ENCODE peak calls at places on chromosome 16, in eight cellular contexts. H is right lobe of liver, U is ovary, B is Peyer's patch, T is uterus, Z is prostate gland, D is sigmoid colon, R is transverse colon. C is an unnamed sample.
A peak's percentile ranks its signal among the peaks of the same experiment; 100 is the strongest.

GRCh38 chr16:19733551-19733950 is 15.5 kb downstream of the IQCK start:
- DNase-seq in T (no peak), Z (no peak), U (no peak), H (no peak), D (no peak), R (no peak), B (no peak), C (no peak)

GRCh38 chr16:1469693-1470201 is 5.1 kb downstream of the CLCN7 start:
- DNase-seq in T (no peak), R (no peak), B (no peak), U (no peak), D (no peak), Z (no peak), H (no peak), C (no peak)

GRCh38 chr16:77599793-77600415 is 122.4 kb upstream of the NUDT7 start:
- DNase-seq in B (no peak), D (no peak), R (peak; percentile 11), H (no peak), U (no peak), T (no peak), Z (peak; percentile 11), C (peak; percentile 46)

GRCh38 chr16:23608194-23608593 is 12.1 kb upstream of the NDUFAB1 start:
- DNase-seq in H (no peak), T (no peak), U (no peak), B (no peak), R (no peak), D (no peak), Z (no peak), C (no peak)

GRCh38 chr16:72008424-72009216 is at the start of gene DHODH:
- DNase-seq in R (peak; percentile 98), H (peak; percentile 98), T (peak; percentile 97), U (peak; percentile 97), B (peak; percentile 98), D (peak; percentile 99), Z (peak; percentile 96), C (peak; percentile 98)

GRCh38 chr16:83308414-83308813 is 499.4 kb upstream of the HSBP1 start:
- DNase-seq in B (no peak), R (no peak), T (no peak), D (no peak), Z (no peak), H (no peak), U (no peak), C (no peak)

GRCh38 chr16:10744370-10745030 is 858 bp downstream of the NUBP1 start:
- DNase-seq in B (no peak), H (peak; percentile 28), R (no peak), U (peak; percentile 38), T (no peak), D (peak; percentile 77), Z (no peak), C (no peak)

GRCh38 chr16:85765767-85766166 is 14.9 kb upstream of the C16orf74 start:
- DNase-seq in R (no peak), Z (no peak), D (no peak), H (no peak), B (no peak), U (no peak), T (no peak), C (no peak)

GRCh38 chr16:51374346-51374745 is 223.3 kb upstream of the SALL1 start:
- DNase-seq in D (no peak), T (no peak), Z (no peak), B (no peak), U (no peak), H (no peak), R (no peak), C (no peak)

GRCh38 chr16:12611916-12612597 is 191.6 kb downstream of the CPPED1 start:
- DNase-seq in D (no peak), Z (no peak), H (no peak), U (no peak), B (no peak), T (no peak), R (no peak), C (no peak)

GRCh38 chr16:49931931-49932330 is 76.0 kb upstream of the ZNF423 start:
- DNase-seq in Z (no peak), D (peak; percentile 39), T (no peak), B (no peak), R (no peak), U (no peak), H (no peak), C (no peak)

GRCh38 chr16:2477327-2477726 is 2.4 kb downstream of the TBC1D24 start:
- DNase-seq in R (no peak), D (no peak), B (no peak), Z (no peak), U (no peak), H (no peak), T (no peak), C (no peak)

GRCh38 chr16:2475413-2476344 is 752 bp downstream of the TBC1D24 start:
- DNase-seq in U (no peak), T (no peak), D (no peak), R (peak; percentile 44), B (no peak), H (no peak), Z (no peak), C (no peak)

GRCh38 chr16:2474877-2475412 is at the start of gene TBC1D24:
- DNase-seq in D (peak; percentile 92), R (peak; percentile 90), H (peak; percentile 90), Z (peak; percentile 80), T (peak; percentile 86), B (peak; percentile 89), U (peak; percentile 92), C (peak; percentile 88)

GRCh38 chr16:2476741-2477140 is 1.8 kb downstream of the TBC1D24 start:
- DNase-seq in R (no peak), T (no peak), D (no peak), H (no peak), Z (no peak), U (no peak), B (no peak), C (no peak)

DNA sequence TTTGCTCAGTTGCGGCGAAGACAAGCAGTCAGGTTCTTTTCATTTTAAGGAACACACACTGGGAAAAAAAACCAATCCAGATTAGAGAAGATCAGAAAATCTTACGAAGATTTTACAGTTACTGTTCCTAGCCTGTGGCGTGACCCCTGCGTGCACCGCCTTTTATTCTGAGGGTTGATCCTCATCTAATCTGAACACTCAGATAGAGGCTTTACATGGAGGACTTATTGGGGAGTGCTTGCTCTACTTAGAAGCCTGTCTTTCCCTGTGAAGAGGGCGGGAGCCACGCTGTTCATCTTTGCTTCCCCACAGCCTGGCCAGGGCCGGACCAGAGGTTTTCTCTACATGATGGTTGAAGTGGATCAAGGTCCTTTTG is 1.4 kb downstream of the TBC1D24 start:
- DNase-seq in Z (no peak), T (no peak), H (no peak), D (no peak), U (no peak), B (no peak), R (no peak), C (no peak)
- H3K4me3 ChIP-seq in Z (peak overlapping the region; percentile 82), T (no peak overlapping the region), H (peak overlapping the region; percentile 66), D (no peak overlapping the region), U (no peak overlapping the region), B (no peak overlapping the region), R (no peak overlapping the region), C (no peak overlapping the region)

GRCh38 chr16:66486199-66486772 is 59.2 kb downstream of the BEAN1 start:
- DNase-seq in T (peak; percentile 7), H (no peak), U (peak; percentile 11), Z (no peak), B (no peak), D (peak; percentile 48), R (no peak), C (no peak)

GRCh38 chr16:66489818-66490217 is 60.1 kb downstream of the TK2 start:
- DNase-seq in H (no peak), U (peak; percentile 11), B (peak; percentile 34), R (no peak), D (peak; percentile 36), Z (no peak), T (peak; percentile 12), C (peak; percentile 9)

GRCh38 chr16:66489385-66489784 is 60.5 kb downstream of the TK2 start:
- DNase-seq in R (no peak), H (no peak), T (peak; percentile 3), B (peak; percentile 7), U (peak; percentile 7), D (peak; percentile 5), Z (no peak), C (no peak)

GRCh38 chr16:66486773-66487579 is 59.9 kb downstream of the BEAN1 start:
- DNase-seq in R (no peak), B (no peak), H (no peak), U (peak; percentile 34), T (peak; percentile 20), D (peak; percentile 65), Z (no peak), C (peak; percentile 29)

DNA sequence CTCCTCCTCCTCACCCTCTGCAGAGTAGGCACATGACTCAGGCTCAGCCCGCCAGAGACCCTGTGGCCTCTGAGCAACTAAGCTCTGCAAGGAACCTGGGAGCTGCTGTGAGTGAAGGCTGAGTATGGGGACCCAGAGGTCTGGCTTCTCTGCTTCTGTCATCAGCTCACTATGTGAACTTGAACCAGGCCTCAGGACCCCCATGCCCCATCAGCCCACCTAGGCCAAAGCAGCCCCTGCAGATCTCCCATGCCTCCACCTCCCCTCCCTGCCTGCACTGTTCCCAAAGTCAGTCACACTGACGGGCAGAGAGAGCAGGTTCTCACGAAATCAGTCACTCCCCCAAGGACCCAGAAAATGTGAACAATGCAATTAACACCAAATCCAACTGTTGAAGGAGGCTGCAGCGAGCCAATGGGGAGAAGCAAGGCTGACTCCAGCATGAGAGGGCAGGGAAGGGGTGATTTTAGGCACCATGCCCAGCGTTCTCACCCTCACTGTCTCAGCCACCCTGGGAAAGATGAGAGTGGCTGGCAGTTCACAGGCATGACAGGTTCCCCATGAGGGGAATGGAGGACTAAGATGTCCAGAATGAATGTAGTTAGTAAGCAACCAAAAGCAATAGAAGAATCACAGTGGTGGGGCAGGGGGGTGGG is 60.6 kb downstream of the BEAN1 start:
- DNase-seq in D (peak; percentile 58), R (no peak), H (no peak), B (peak; percentile 16), Z (no peak), T (peak; percentile 11), U (peak; percentile 14), C (no peak)
- H3K27ac ChIP-seq in D (no peak overlapping the region), R (no peak overlapping the region), H (no peak overlapping the region), B (no peak overlapping the region), Z (no peak overlapping the region), T (no peak overlapping the region), U (peak overlapping the region; percentile 27), C (no peak overlapping the region)

GRCh38 chr16:4846901-4847773 is at the start of the genes GLYR1 and UBN1:
- DNase-seq in T (peak; percentile 99), H (peak; percentile 100), D (peak; percentile 99), Z (peak; percentile 99), B (peak; percentile 100), R (peak; percentile 100), U (peak; percentile 99), C (peak; percentile 100)
- TF ChIP-seq POLR2A in T (peak; percentile 88), H (peak; percentile 88), D (peak; percentile 70), Z (peak; percentile 77), B (peak; percentile 70), R (peak; percentile 86), U (peak; percentile 80), C (peak; percentile 59)

DNA sequence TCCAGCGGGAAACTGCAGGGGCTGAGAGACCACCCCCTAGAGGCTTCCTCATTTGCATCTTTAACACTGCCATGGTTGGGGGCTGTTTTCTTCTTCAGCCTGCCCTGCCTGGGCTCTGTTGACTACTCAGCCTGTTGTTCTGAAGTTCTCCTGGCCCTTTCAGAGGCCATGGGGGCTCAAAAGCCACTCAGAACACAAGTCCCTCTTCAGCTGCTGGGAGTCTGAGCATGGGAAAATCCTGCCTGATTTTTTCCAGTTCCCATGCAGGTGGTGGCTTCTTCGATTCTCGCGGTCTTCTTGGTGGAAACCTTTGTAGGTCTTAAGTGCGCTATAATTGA is 36.3 kb downstream of the PLCG2 start:
- DNase-seq in R (no peak), Z (no peak), U (no peak), H (no peak), B (no peak), D (no peak), T (no peak), C (no peak)
- H3K4me3 ChIP-seq in R (no peak overlapping the region), Z (no peak overlapping the region), U (no peak overlapping the region), H (no peak overlapping the region), B (no peak overlapping the region), D (no peak overlapping the region), T (no peak overlapping the region), C (no peak overlapping the region)

C was measured in adrenal gland.